ENCODE peak calls at places on chromosomes 11 and 22, in four cellular contexts. I is GM12878, J is A549, B is K562. S is an unnamed sample.

GRCh38 chr11:3723014-3723708 is 52.0 kb upstream of the CHRNA10 start:
- DNase-seq in I (no peak), J (peak; percentile 28), B (no peak), S (no peak)

GRCh38 chr11:92251980-92252379 is 27.4 kb downstream of the FAT3 start:
- DNase-seq in I (no peak), J (no peak), B (no peak), S (no peak)

GRCh38 chr22:20458530-20459151 is 21.0 kb upstream of the SCARF2 start:
- DNase-seq in I (no peak), J (no peak), B (no peak), S (no peak)

GRCh38 chr22:27219036-27219435 is 561.6 kb downstream of the MIAT start:
- DNase-seq in I (no peak), J (no peak), B (no peak), S (no peak)

GRCh38 chr11:9568854-9569587 is 4.4 kb upstream of the WEE1 start:
- DNase-seq in I (no peak), J (peak; percentile 50), B (no peak), S (peak; percentile 97)

GRCh38 chr11:8033791-8034585 is 46.9 kb downstream of the EIF3F start:
- DNase-seq in I (no peak), J (no peak), B (no peak), S (no peak)

GRCh38 chr22:36628561-36629060 is 74.9 kb downstream of the CACNG2 start:
- DNase-seq in I (no peak), J (no peak), B (no peak), S (no peak)

GRCh38 chr22:26923498-26923897 is 266.1 kb downstream of the MIAT start:
- DNase-seq in I (no peak), J (no peak), B (no peak), S (no peak)

GRCh38 chr11:28756977-28757376 is 648.8 kb downstream of the METTL15 start:
- DNase-seq in I (no peak), J (no peak), B (no peak), S (no peak)

GRCh38 chr22:37893583-37893983 is 12.5 kb upstream of the MICALL1 start:
- DNase-seq in I (no peak), J (no peak), B (no peak), S (peak; percentile 50)
- H3K27ac ChIP-seq in I (no peak overlapping the region), J (peak overlapping the region; percentile 11), B (peak overlapping the region; percentile 10), S (peak overlapping the region; percentile 40)

GRCh38 chr22:25736378-25737011 is 5.5 kb upstream of the MYO18B start:
- DNase-seq in I (no peak), J (no peak), B (no peak), S (no peak)

GRCh38 chr22:25739659-25740344 is 2.2 kb upstream of the MYO18B start:
- DNase-seq in I (no peak), J (no peak), B (no peak), S (no peak)

GRCh38 chr22:25735657-25736056 is 6.3 kb upstream of the MYO18B start:
- DNase-seq in I (no peak), J (no peak), B (no peak), S (no peak)
- TF ChIP-seq POLR2AphosphoS2 in I (no peak), J (no peak), B (no peak), S (no peak)

DNA sequence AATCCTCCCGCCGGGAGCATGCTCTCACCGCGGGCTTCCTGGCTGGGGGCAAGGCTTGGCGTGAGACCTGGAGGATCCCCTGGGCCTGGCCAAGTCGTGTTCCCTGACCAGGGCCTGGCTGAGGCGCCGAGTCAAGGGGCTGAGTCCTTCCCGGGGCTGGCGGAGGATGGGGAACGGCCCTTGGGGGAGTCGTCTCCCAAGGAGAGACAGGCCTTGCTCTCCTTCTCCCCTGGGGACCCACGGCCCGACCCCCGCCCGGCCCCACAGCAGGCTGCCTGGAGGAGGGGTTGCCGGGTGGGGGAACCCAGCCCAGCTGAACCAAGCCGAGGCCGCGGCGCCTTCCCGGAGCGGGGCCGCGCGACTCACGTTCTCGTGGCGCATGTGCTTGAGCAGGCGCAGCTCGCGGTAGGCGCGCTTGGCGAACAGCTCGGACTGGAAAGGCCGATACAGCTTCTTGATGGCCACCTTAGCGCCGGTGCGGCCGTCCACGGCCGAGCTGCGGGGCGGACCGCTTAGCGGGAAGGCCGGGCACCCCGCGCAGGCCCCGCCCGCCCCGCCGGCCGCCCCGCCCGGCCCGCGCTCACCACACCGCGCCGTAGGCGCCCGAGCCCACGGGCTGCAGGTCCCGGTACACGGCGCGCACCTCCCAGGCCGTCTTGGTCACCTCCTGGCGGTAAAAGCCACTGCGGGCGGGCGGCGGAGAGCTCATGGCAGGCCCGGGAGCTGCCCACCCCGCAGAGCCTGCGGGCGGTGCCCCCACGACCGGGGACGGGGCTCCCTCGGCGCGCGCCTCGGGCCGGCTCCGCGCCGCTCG is 475 bp downstream of the MAPK12 start:
- DNase-seq in I (no peak), J (no peak), B (peak; percentile 59), S (no peak)
- H3K27ac ChIP-seq in I (peak overlapping the region; percentile 52), J (peak overlapping the region; percentile 99), B (peak overlapping the region; percentile 76), S (no peak overlapping the region)

GRCh38 chr11:33344611-33345010 is 87.4 kb downstream of the HIPK3 start:
- DNase-seq in I (no peak), J (no peak), B (no peak), S (peak; percentile 4)

GRCh38 chr11:33350287-33350686 is 93.1 kb downstream of the HIPK3 start:
- DNase-seq in I (no peak), J (no peak), B (no peak), S (no peak)

GRCh38 chr11:33347490-33348125 is 90.4 kb downstream of the HIPK3 start:
- DNase-seq in I (no peak), J (no peak), B (no peak), S (no peak)
- TF ChIP-seq POLR2AphosphoS2 in I (no peak), J (no peak), B (no peak), S (no peak)

DNA sequence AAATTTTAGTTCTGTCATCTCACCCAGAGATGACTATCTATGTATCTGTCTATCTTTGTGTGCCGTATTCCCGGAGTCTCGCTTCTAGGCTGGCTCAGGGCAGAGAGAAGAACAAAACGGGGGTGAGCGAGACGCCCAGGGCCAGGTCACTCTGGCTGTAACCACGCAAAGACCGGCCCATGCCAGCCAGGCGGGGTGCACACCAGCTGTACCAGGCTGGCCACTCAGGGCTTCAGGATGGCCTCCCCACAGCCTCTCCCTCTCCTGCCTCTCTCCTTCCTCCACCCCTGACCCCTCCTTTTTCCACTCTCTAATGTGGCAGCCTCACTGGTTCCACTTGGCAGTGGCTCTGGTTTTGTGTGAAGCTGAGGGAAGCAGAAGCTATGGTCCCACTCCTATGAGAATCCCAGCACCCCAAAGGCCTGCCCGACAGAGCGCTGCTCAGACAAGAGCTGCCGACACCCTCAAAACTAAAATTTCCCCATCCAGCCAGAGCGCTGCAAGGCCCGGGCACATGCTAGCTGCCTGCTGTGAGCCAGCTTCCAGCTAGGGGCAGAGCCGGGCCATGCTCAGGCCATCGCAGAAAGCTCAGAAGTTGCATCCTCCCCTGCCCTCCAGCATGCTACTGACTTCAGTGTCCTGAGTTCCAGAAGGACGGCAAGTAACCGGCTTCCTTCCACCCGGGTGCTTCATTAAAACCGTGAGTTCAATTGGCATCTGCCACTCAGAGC is 139.4 kb upstream of the TBCEL start:
- DNase-seq in I (no peak), J (no peak), B (no peak), S (no peak)
- H3K27ac ChIP-seq in I (no peak overlapping the region), J (no peak overlapping the region), B (no peak overlapping the region), S (no peak overlapping the region)

GRCh38 chr11:44094260-44094868 is 1.1 kb upstream of the EXT2 start:
- DNase-seq in I (no peak), J (peak; percentile 87), B (peak; percentile 85), S (peak; percentile 79)
- TF ChIP-seq POLR2AphosphoS2 in I (no peak), J (no peak), B (peak; percentile 52), S (no peak)

S was measured in HepG2.